ENCODE peak calls at places on chromosome 13, in nine cellular contexts. J, M, B, H, D, N, Z, K and C are unnamed samples.

GRCh38 chr13:44815507-44816074 is 173.7 kb downstream of the NUFIP1 start:
- DNase-seq in N (no peak), B (no peak), J (no peak), H (no peak), M (no peak), Z (peak), D (no peak), K (no peak), C (no peak)

GRCh38 chr13:24723206-24723605 is 40.8 kb upstream of the RNF17 start:
- DNase-seq in H (no peak), M (no peak), B (no peak), D (no peak), J (no peak), Z (no peak), K (no peak), N (no peak), C (no peak)

GRCh38 chr13:113666324-113666660 is 727 bp upstream of the GRK1 start:
- DNase-seq in J (no peak), D (no peak), H (no peak), N (no peak), M (no peak), K (peak), Z (no peak), B (no peak), C (no peak)

GRCh38 chr13:51827254-51827653 is 17.7 kb downstream of the TMEM272 start:
- DNase-seq in N (no peak), D (no peak), J (no peak), K (no peak), M (no peak), B (no peak), Z (no peak), H (no peak), C (no peak)

GRCh38 chr13:44306401-44307192 is 67.0 kb upstream of the SERP2 start:
- DNase-seq in J (no peak), M (peak), H (no peak), Z (peak), D (peak), B (no peak), K (no peak), N (peak), C (no peak)

GRCh38 chr13:45162821-45163220 is 38.0 kb downstream of the KCTD4 start:
- DNase-seq in N (no peak), J (no peak), Z (peak), B (no peak), D (no peak), M (no peak), H (no peak), K (no peak), C (no peak)

GRCh38 chr13:77002590-77003190 is 10.8 kb downstream of the CLN5 start:
- DNase-seq in K (no peak), D (peak), N (no peak), M (no peak), Z (peak), J (no peak), B (no peak), H (no peak), C (no peak)

GRCh38 chr13:79781829-79782540 is 301.0 kb downstream of the NDFIP2 start:
- DNase-seq in B (no peak), H (no peak), K (no peak), J (no peak), N (no peak), D (no peak), Z (no peak), M (no peak), C (no peak)

GRCh38 chr13:50140153-50140552 is 124.9 kb downstream of the KCNRG start:
- DNase-seq in H (no peak), N (no peak), D (no peak), K (no peak), M (no peak), J (no peak), Z (no peak), B (no peak), C (no peak)